ENCODE peak calls at places on chromosomes 3 and 15, in ten cellular contexts. A, Z, E, F, B, T, L, C, P and Q are unnamed samples.

GRCh38 chr3:182980204-182981037 is at the start of gene DCUN1D1:
- ATAC-seq in Z (peak; percentile 97), B (peak; percentile 96), P (peak; percentile 83), A (peak; percentile 98), F (peak; percentile 95), T (peak; percentile 89), L (peak; percentile 96), C (peak; percentile 94), E (peak; percentile 89), Q (peak; percentile 97)

GRCh38 chr15:41006479-41006878 is 53.2 kb downstream of the CHAC1 start:
- ATAC-seq in T (no peak), A (peak; percentile 78), B (no peak), Z (peak; percentile 91), P (no peak), L (no peak), E (no peak), C (no peak), F (no peak), Q (no peak)

GRCh38 chr15:88178631-88179030 is 77.9 kb downstream of the NTRK3 start:
- ATAC-seq in F (peak; percentile 80), A (no peak), P (no peak), L (no peak), E (no peak), T (no peak), C (no peak), B (no peak), Z (no peak), Q (no peak)

GRCh38 chr15:78943692-78944091 is 1.2 kb downstream of the CTSH start:
- ATAC-seq in T (peak; percentile 3), P (no peak), A (no peak), Z (no peak), B (no peak), F (no peak), L (peak; percentile 1), E (no peak), C (no peak), Q (no peak)

GRCh38 chr3:11613851-11614491 is 29.7 kb downstream of the VGLL4 start:
- ATAC-seq in B (no peak), A (no peak), P (no peak), E (no peak), T (no peak), C (no peak), L (no peak), F (no peak), Z (peak; percentile 38), Q (no peak)

GRCh38 chr3:174334111-174334510 is 525.0 kb upstream of the NAALADL2 start:
- ATAC-seq in B (no peak), C (no peak), F (no peak), A (no peak), T (no peak), E (no peak), P (no peak), L (no peak), Z (no peak), Q (no peak)

GRCh38 chr3:54853573-54854404 is 74.1 kb downstream of the LRTM1 start:
- ATAC-seq in E (no peak), A (peak; percentile 93), B (no peak), T (peak; percentile 98), C (peak; percentile 77), Z (peak; percentile 95), L (peak; percentile 94), P (no peak), F (peak; percentile 62), Q (peak; percentile 92)

GRCh38 chr15:52518487-52518886 is 10.2 kb downstream of the MYO5A start:
- ATAC-seq in Z (no peak), F (no peak), P (no peak), C (no peak), T (no peak), A (no peak), B (no peak), L (no peak), E (no peak), Q (no peak)

GRCh38 chr15:42679285-42680141 is 57.4 kb downstream of the CDAN1 start:
- ATAC-seq in Z (peak; percentile 89), E (no peak), C (peak; percentile 14), F (no peak), B (no peak), T (no peak), P (no peak), A (no peak), L (peak; percentile 18), Q (peak; percentile 41)

GRCh38 chr3:161560006-161560637 is 63.5 kb downstream of the OTOL1 start:
- ATAC-seq in F (no peak), P (no peak), T (peak; percentile 83), L (peak; percentile 73), E (no peak), A (peak; percentile 65), Z (peak; percentile 85), C (peak; percentile 78), B (no peak), Q (no peak)

GRCh38 chr3:138378990-138379389 is 30.6 kb downstream of the MRAS start:
- ATAC-seq in B (no peak), Z (no peak), P (no peak), E (no peak), L (no peak), A (no peak), C (no peak), F (no peak), T (no peak), Q (no peak)

GRCh38 chr3:171129827-171130226 is 103.3 kb upstream of the SLC2A2 start:
- ATAC-seq in E (no peak), T (peak; percentile 59), A (no peak), L (no peak), B (no peak), Z (no peak), P (no peak), F (no peak), C (peak; percentile 58), Q (no peak)